ENCODE peak calls at places on chromosomes 5 and 9, in five cellular contexts. D, J, Q, B and H are unnamed samples.

GRCh38 chr5:57736716-57737115 is 254.1 kb upstream of the ACTBL2 start:
- DNase-seq in D (no peak), J (no peak), Q (no peak), B (no peak), H (no peak)

GRCh38 chr5:27437594-27438200 is 399.3 kb upstream of the CDH9 start:
- DNase-seq in D (no peak), J (no peak), Q (no peak), B (no peak), H (no peak)

GRCh38 chr5:55610518-55610917 is 75.8 kb upstream of the PLPP1 start:
- DNase-seq in D (no peak), J (no peak), Q (no peak), B (no peak), H (no peak)

GRCh38 chr9:122695696-122696095 is 20.8 kb downstream of the OR1L3 start:
- DNase-seq in D (no peak), J (no peak), Q (no peak), B (no peak), H (no peak)

GRCh38 chr5:142491260-142491659 is 166.4 kb upstream of the SPRY4 start:
- DNase-seq in D (no peak), J (no peak), Q (no peak), B (no peak), H (no peak)

GRCh38 chr5:169006878-169007790 is 293.8 kb downstream of the SLIT3 start:
- DNase-seq in D (no peak), J (no peak), Q (no peak), B (no peak), H (no peak)

GRCh38 chr9:35726876-35727438 is 5.0 kb downstream of the TLN1 start:
- DNase-seq in D (peak), J (no peak), Q (peak), B (no peak), H (peak)

GRCh38 chr9:129752915-129753724 is at the start of gene PTGES:
- DNase-seq in D (peak), J (peak), Q (peak), B (no peak), H (peak)

GRCh38 chr9:134863941-134864820 is 16.4 kb upstream of the FCN2 start:
- DNase-seq in D (no peak), J (no peak), Q (no peak), B (peak), H (no peak)

GRCh38 chr5:39670955-39671354 is 246.2 kb upstream of the DAB2 start:
- DNase-seq in D (no peak), J (no peak), Q (no peak), B (no peak), H (no peak)

GRCh38 chr9:21684231-21684630 is 118.2 kb upstream of the MTAP start:
- DNase-seq in D (no peak), J (no peak), Q (no peak), B (no peak), H (no peak)

GRCh38 chr5:78293856-78294249 is 645 bp downstream of the AP3B1 start:
- DNase-seq in D (no peak), J (no peak), Q (no peak), B (no peak), H (peak)

GRCh38 chr9:93132287-93132927 is 1.6 kb downstream of the NINJ1 start:
- DNase-seq in D (no peak), J (no peak), Q (peak), B (no peak), H (no peak)

GRCh38 chr5:79853676-79854418 is 137.2 kb downstream of the MTX3 start:
- DNase-seq in D (no peak), J (no peak), Q (no peak), B (no peak), H (no peak)

GRCh38 chr9:92728831-92729734 is 35.5 kb downstream of the BICD2 start:
- DNase-seq in D (no peak), J (no peak), Q (peak), B (peak), H (no peak)

GRCh38 chr9:120481842-120482241 is 98.1 kb downstream of the CDK5RAP2 start:
- DNase-seq in D (no peak), J (no peak), Q (no peak), B (no peak), H (no peak)

GRCh38 chr5:57207681-57208080 is 33.8 kb downstream of the GPBP1 start:
- DNase-seq in D (no peak), J (no peak), Q (no peak), B (no peak), H (no peak)